ENCODE peak calls at places on chromosomes 2 and 18, in seven cellular contexts. Q is GM23248, Y is fibroblast of lung, M is H9, N is HCT116, V is OCI-LY7, U is Karpas-422. A is an unnamed sample.

GRCh38 chr18:70172225-70172624 is 33.3 kb downstream of the RTTN start:
- DNase-seq in Q (peak), Y (no peak), M (no peak), N (no peak), V (no peak), U (no peak), A (no peak)

GRCh38 chr2:216319771-216320170 is 52.5 kb downstream of the MARCHF4 start:
- DNase-seq in Q (peak), Y (peak), M (peak), N (no peak), V (no peak), U (no peak), A (no peak)

GRCh38 chr2:231781798-231782726 is 980 bp upstream of the PDE6D start:
- DNase-seq in Q (peak), Y (peak), M (no peak), N (peak), V (peak), U (peak), A (no peak)

GRCh38 chr2:23824777-23825212 is 102.1 kb downstream of the ATAD2B start:
- DNase-seq in Q (peak), Y (peak), M (no peak), N (peak), V (peak), U (peak), A (no peak)

GRCh38 chr2:42815725-42816124 is 23.3 kb upstream of the HAAO start:
- DNase-seq in Q (no peak), Y (no peak), M (no peak), N (no peak), V (no peak), U (no peak), A (no peak)

GRCh38 chr2:24334245-24334633 is 26.1 kb downstream of the ITSN2 start:
- DNase-seq in Q (no peak), Y (peak), M (no peak), N (no peak), V (no peak), U (no peak), A (no peak)

GRCh38 chr2:141698500-141698899 is 432.3 kb downstream of the LRP1B start:
- DNase-seq in Q (no peak), Y (no peak), M (no peak), N (no peak), V (no peak), U (no peak), A (no peak)

GRCh38 chr2:168165418-168165817 is 82.0 kb downstream of the STK39 start:
- DNase-seq in Q (peak), Y (peak), M (no peak), N (no peak), V (no peak), U (no peak), A (no peak)

GRCh38 chr2:108217211-108217610 is 22.6 kb upstream of the SULT1C3 start:
- DNase-seq in Q (no peak), Y (no peak), M (no peak), N (no peak), V (no peak), U (no peak), A (no peak)

GRCh38 chr2:34570266-34570872 is 971.3 kb upstream of the FAM98A start:
- DNase-seq in Q (peak), Y (peak), M (peak), N (no peak), V (peak), U (peak), A (peak)

GRCh38 chr2:118850171-118850900 is 2.9 kb upstream of the EN1 start:
- DNase-seq in Q (no peak), Y (no peak), M (no peak), N (no peak), V (no peak), U (no peak), A (no peak)

GRCh38 chr2:46150445-46150970 is 146.7 kb upstream of the EPAS1 start:
- DNase-seq in Q (no peak), Y (no peak), M (no peak), N (no peak), V (no peak), U (no peak), A (peak)

GRCh38 chr2:172230783-172231446 is 128.2 kb upstream of the DLX2 start:
- DNase-seq in Q (no peak), Y (peak), M (peak), N (no peak), V (no peak), U (no peak), A (no peak)

GRCh38 chr2:173077506-173078177 is 2.0 kb downstream of the MAP3K20 start:
- DNase-seq in Q (peak), Y (peak), M (no peak), N (no peak), V (no peak), U (no peak), A (no peak)

GRCh38 chr2:183709829-183710228 is 585.6 kb downstream of the NUP35 start:
- DNase-seq in Q (no peak), Y (no peak), M (peak), N (no peak), V (no peak), U (no peak), A (no peak)

GRCh38 chr2:7010376-7010775 is 93.2 kb downstream of the RNF144A start:
- DNase-seq in Q (peak), Y (peak), M (no peak), N (no peak), V (no peak), U (no peak), A (no peak)

GRCh38 chr18:11040823-11041712 is 108.3 kb downstream of the PIEZO2 start:
- DNase-seq in Q (peak), Y (peak), M (peak), N (peak), V (peak), U (peak), A (peak)

GRCh38 chr2:1141079-1141478 is 190.4 kb downstream of the SNTG2 start:
- DNase-seq in Q (no peak), Y (no peak), M (no peak), N (no peak), V (no peak), U (no peak), A (no peak)

GRCh38 chr2:172178035-172178434 is 75.3 kb upstream of the DLX2 start:
- DNase-seq in Q (peak), Y (peak), M (no peak), N (no peak), V (no peak), U (no peak), A (no peak)

GRCh38 chr2:2796207-2796606 is 465.1 kb upstream of the MYT1L start:
- DNase-seq in Q (no peak), Y (no peak), M (peak), N (no peak), V (no peak), U (no peak), A (no peak)

GRCh38 chr2:152762202-152762601 is 43.8 kb downstream of the ARL6IP6 start:
- DNase-seq in Q (peak), Y (peak), M (no peak), N (no peak), V (no peak), U (no peak), A (peak)

GRCh38 chr18:52903858-52904257 is 563.9 kb downstream of the DCC start:
- DNase-seq in Q (peak), Y (no peak), M (peak), N (no peak), V (peak), U (peak), A (peak)

GRCh38 chr2:201414099-201415023 is 36.9 kb downstream of the TRAK2 start:
- DNase-seq in Q (peak), Y (peak), M (no peak), N (no peak), V (peak), U (no peak), A (no peak)

GRCh38 chr2:34547340-34547739 is 948.2 kb upstream of the FAM98A start:
- DNase-seq in Q (no peak), Y (no peak), M (peak), N (no peak), V (no peak), U (no peak), A (no peak)

GRCh38 chr18:1292167-1292566 is 387.5 kb downstream of the ADCYAP1 start:
- DNase-seq in Q (no peak), Y (no peak), M (no peak), N (no peak), V (no peak), U (no peak), A (no peak)

GRCh38 chr18:1483386-1483785 is 578.7 kb downstream of the ADCYAP1 start:
- DNase-seq in Q (no peak), Y (no peak), M (no peak), N (no peak), V (no peak), U (no peak), A (no peak)

GRCh38 chr2:140154711-140155110 is 1374.5 kb upstream of the NXPH2 start:
- DNase-seq in Q (no peak), Y (peak), M (no peak), N (no peak), V (no peak), U (no peak), A (no peak)

GRCh38 chr18:63071566-63072175 is 247.9 kb downstream of the BCL2 start:
- DNase-seq in Q (no peak), Y (no peak), M (no peak), N (no peak), V (no peak), U (no peak), A (no peak)

GRCh38 chr2:53227535-53227934 is 540.1 kb upstream of the CHAC2 start:
- DNase-seq in Q (no peak), Y (no peak), M (no peak), N (no peak), V (no peak), U (peak), A (no peak)

GRCh38 chr18:46372670-46373069 is 268.5 kb downstream of the HAUS1 start:
- DNase-seq in Q (no peak), Y (no peak), M (no peak), N (no peak), V (no peak), U (no peak), A (no peak)

GRCh38 chr2:231970461-231970860 is 8.9 kb downstream of the DIS3L2 start:
- DNase-seq in Q (no peak), Y (peak), M (no peak), N (no peak), V (no peak), U (no peak), A (no peak)

GRCh38 chr2:25418944-25419677 is 77.4 kb upstream of the DNMT3A start:
- DNase-seq in Q (no peak), Y (peak), M (no peak), N (no peak), V (peak), U (peak), A (no peak)

GRCh38 chr18:59459352-59460059 is 100.4 kb upstream of the LMAN1 start:
- DNase-seq in Q (peak), Y (peak), M (no peak), N (peak), V (peak), U (peak), A (peak)

GRCh38 chr2:170928036-170928823 is 823 bp upstream of the GORASP2 start:
- DNase-seq in Q (no peak), Y (peak), M (peak), N (no peak), V (peak), U (peak), A (peak)

GRCh38 chr2:197782121-197782520 is 3.0 kb downstream of the BOLL start:
- DNase-seq in Q (no peak), Y (no peak), M (no peak), N (no peak), V (no peak), U (no peak), A (no peak)

GRCh38 chr2:197779261-197779660 is 5.9 kb downstream of the BOLL start:
- DNase-seq in Q (no peak), Y (no peak), M (no peak), N (no peak), V (no peak), U (no peak), A (no peak)

GRCh38 chr2:197786010-197786877 is 1.1 kb upstream of the BOLL start:
- DNase-seq in Q (peak), Y (no peak), M (peak), N (no peak), V (no peak), U (no peak), A (no peak)

DNA sequence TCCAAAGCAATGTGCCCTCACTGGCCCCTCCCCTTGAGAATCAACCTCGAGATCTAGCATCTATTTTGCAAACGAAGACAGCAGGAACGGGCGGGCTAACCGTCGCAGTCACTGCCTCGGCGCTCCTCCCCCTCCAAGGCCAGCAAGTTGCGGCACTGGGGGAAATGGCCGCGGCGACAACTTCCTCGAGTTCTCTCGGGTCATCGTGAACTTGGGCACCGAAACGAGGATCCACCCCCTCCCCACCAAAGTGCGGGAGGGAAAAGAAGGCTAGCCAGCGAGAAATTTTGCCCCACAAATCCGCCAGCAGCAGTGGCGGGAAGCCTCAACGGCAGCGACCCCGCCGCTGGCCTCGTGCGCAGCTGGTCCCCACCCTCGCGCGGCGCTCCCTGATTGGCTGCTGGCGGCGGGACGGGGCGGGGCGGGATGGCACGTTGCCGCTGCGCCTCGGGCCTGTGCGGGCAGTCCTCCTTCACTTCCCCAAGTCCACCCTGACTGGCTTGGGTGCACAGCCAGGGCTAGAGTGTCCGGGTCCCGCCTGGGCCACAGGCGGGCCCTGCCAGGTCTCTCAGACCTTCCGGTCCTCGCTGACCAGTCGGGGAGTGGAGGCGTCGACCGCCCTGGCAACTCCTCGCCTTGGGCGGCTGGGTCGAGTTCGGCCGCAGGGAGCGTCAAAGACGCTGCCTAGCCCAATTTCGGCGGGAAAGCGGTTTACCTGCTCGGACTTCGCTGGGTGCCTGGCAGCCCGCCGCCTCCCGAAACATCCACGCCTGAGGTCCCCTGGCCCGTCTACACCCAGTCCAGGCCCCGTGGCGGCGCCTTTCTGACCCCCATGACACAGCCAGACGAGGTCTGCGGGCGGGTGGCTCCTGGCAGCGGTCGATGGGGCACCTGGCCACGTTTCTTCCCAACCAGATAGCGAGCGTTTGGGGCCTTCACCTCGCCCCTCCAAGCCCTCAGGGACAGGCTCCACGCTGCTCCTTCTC is at the start of gene BOLL:
- DNase-seq in Q (no peak), Y (no peak), M (peak), N (no peak), V (no peak), U (no peak), A (no peak)
- H2AFZ ChIP-seq in Q (peak), Y (no peak), M (no peak), N (no peak), V (no peak), U (no peak), A (peak)

DNA sequence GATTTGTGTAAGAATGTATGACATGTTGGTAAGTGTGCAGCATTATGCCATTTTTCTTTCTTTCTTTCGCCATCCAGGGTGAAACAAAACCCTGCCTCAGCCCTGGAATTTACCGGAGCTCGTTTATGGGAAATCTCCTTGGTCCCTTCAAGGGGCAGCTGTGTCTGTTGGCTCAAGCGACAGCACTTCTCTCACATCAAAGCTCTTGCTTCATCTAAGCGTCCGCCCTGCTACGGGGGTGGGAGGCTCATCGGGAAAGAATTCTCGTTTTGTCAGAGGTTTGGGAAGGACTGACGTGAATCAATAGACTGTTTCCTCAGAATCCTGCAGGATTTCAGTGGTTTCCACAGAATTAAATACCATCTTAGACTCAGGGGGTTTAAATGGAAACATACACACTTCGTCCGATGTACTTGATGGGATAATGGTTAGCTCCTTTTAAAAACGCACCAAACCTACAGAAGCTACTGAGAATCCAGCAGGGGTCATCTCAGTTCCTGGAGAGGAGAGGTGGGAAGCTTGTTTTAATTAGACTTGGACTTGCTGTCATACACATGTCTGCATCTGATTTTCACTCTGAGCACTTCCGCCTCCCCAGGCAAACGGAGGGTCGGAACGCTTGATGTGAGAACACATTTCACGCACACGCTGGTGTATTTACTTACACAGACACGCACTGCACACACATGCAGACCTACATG is 91.5 kb downstream of the ASB1 start:
- DNase-seq in Q (peak), Y (peak), M (no peak), N (no peak), V (no peak), U (no peak), A (no peak)
- H2AFZ ChIP-seq in Q (peak), Y (no peak), M (no peak), N (no peak), V (no peak), U (no peak), A (no peak)

GRCh38 chr2:98867539-98868309 is 68.3 kb downstream of the CRACDL start:
- DNase-seq in Q (peak), Y (peak), M (no peak), N (no peak), V (no peak), U (no peak), A (peak)

GRCh38 chr2:98869868-98870267 is 66.2 kb downstream of the CRACDL start:
- DNase-seq in Q (no peak), Y (no peak), M (no peak), N (no peak), V (no peak), U (no peak), A (no peak)

GRCh38 chr2:98870516-98871158 is 65.4 kb downstream of the CRACDL start:
- DNase-seq in Q (no peak), Y (no peak), M (peak), N (no peak), V (no peak), U (no peak), A (no peak)

GRCh38 chr2:98869272-98869641 is 66.8 kb downstream of the CRACDL start:
- DNase-seq in Q (no peak), Y (no peak), M (peak), N (no peak), V (no peak), U (no peak), A (peak)

GRCh38 chr2:98868548-98869271 is 67.3 kb downstream of the CRACDL start:
- DNase-seq in Q (no peak), Y (no peak), M (no peak), N (no peak), V (no peak), U (no peak), A (peak)
- H2AFZ ChIP-seq in Q (no peak), Y (no peak), M (no peak), N (no peak), V (no peak), U (no peak), A (no peak)

GRCh38 chr18:32768646-32769206 is 4.1 kb downstream of the KLHL14 start:
- DNase-seq in Q (no peak), Y (no peak), M (no peak), N (no peak), V (no peak), U (peak), A (no peak)
- H2AFZ ChIP-seq in Q (no peak), Y (no peak), M (no peak), N (no peak), V (no peak), U (no peak), A (no peak)

GRCh38 chr2:21041462-21041861 is 2.4 kb downstream of the APOB start:
- DNase-seq in Q (no peak), Y (no peak), M (no peak), N (no peak), V (no peak), U (no peak), A (no peak)
- H2AFZ ChIP-seq in Q (no peak), Y (no peak), M (no peak), N (no peak), V (no peak), U (no peak), A (no peak)

GRCh38 chr2:39625927-39626270 is 39.8 kb upstream of the TMEM178A start:
- DNase-seq in Q (no peak), Y (no peak), M (no peak), N (no peak), V (no peak), U (no peak), A (no peak)
- H2AFZ ChIP-seq in Q (no peak), Y (no peak), M (no peak), N (no peak), V (no peak), U (no peak), A (no peak)

GRCh38 chr2:176124358-176125214 is 2.1 kb downstream of the HOXD9 start:
- DNase-seq in Q (no peak), Y (no peak), M (peak), N (no peak), V (no peak), U (no peak), A (no peak)

GRCh38 chr2:176123847-176124273 is 1.3 kb downstream of the HOXD9 start:
- DNase-seq in Q (no peak), Y (no peak), M (peak), N (no peak), V (no peak), U (no peak), A (no peak)

GRCh38 chr2:176126929-176127768 is 2.4 kb upstream of the HOXD8 start:
- DNase-seq in Q (peak), Y (peak), M (peak), N (no peak), V (peak), U (peak), A (peak)

GRCh38 chr2:176123483-176123843 is 944 bp downstream of the HOXD9 start:
- DNase-seq in Q (no peak), Y (no peak), M (no peak), N (no peak), V (no peak), U (no peak), A (no peak)

DNA sequence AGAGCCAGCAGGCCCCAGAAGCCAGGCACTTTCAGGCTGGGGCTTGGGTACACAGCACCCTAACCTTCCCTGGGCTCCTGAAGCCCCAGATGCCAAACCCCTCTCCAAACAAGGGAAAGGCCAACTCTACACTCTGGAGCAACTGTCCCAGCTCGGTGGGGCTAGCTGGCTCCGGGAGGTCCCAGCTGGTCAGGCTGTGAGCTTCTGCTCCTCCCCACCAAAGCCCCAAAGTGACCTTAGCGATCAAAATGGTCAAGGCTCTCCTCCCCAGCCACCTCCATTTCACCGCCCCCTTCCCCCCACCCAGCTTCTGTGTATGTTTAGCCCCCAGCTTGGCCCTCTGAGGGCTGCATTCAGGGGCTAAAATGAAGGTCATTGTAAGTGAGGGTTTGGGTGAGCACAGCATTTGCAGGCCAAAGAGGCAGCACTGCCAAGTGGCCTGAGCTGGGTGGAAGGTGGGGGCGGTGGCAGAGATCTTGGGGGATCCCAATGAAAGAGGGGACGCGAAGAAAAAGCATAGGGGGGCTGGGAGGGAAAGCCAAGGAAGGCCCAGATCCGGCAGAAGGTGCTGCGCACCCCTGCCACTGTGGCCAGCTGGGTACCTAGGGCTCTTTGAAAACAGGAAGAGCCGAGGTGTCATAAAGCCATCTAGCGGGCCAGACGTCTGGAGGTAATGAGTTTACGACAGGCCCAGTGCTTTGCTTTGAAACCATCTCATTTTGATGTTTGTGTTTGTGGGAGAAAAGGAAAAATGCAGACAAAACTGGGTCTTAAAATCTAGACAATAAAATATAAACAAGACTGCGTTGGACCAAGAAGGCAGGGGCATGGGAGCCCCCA is 2.9 kb downstream of the HOXD9 start:
- DNase-seq in Q (no peak), Y (no peak), M (peak), N (no peak), V (peak), U (no peak), A (no peak)
- H2AFZ ChIP-seq in Q (no peak), Y (no peak), M (no peak), N (no peak), V (no peak), U (no peak), A (no peak)

A was measured in trophoblast cell.